ENCODE peak calls at places on chromosomes 6 and 20, in seven cellular contexts. W, Z, G, I, E, D and T are unnamed samples.

GRCh38 chr6:15510121-15510520 is 152.7 kb downstream of the DTNBP1 start:
- DNase-seq in W (no peak), Z (no peak), G (no peak), I (no peak), E (no peak), D (no peak), T (no peak)

GRCh38 chr20:49549806-49550551 is 18.0 kb downstream of the PTGIS start:
- DNase-seq in W (no peak), Z (no peak), G (no peak), I (no peak), E (no peak), D (no peak), T (no peak)

GRCh38 chr20:20520776-20521175 is 152.9 kb downstream of the INSM1 start:
- DNase-seq in W (no peak), Z (no peak), G (no peak), I (no peak), E (peak), D (no peak), T (no peak)

GRCh38 chr6:22448311-22448711 is 121.1 kb upstream of the HDGFL1 start:
- DNase-seq in W (no peak), Z (peak), G (no peak), I (no peak), E (peak), D (peak), T (peak)

GRCh38 chr6:18634912-18635311 is 247.8 kb downstream of the RNF144B start:
- DNase-seq in W (no peak), Z (no peak), G (no peak), I (no peak), E (no peak), D (no peak), T (no peak)

GRCh38 chr20:40757087-40757486 is 68.1 kb upstream of the MAFB start:
- DNase-seq in W (no peak), Z (peak), G (no peak), I (no peak), E (no peak), D (no peak), T (no peak)

GRCh38 chr6:112562348-112563220 is 215.5 kb downstream of the RFPL4B start:
- DNase-seq in W (peak), Z (peak), G (no peak), I (no peak), E (peak), D (no peak), T (no peak)

GRCh38 chr6:4805553-4806307 is 29.5 kb downstream of the CDYL start:
- DNase-seq in W (peak), Z (no peak), G (peak), I (peak), E (peak), D (no peak), T (peak)

GRCh38 chr6:4961322-4962168 is 42.3 kb downstream of the RPP40 start:
- DNase-seq in W (no peak), Z (no peak), G (no peak), I (no peak), E (peak), D (no peak), T (no peak)

GRCh38 chr6:130557481-130558112 is 191.8 kb downstream of the TMEM200A start:
- DNase-seq in W (no peak), Z (no peak), G (no peak), I (no peak), E (no peak), D (no peak), T (no peak)

GRCh38 chr6:88548891-88549505 is 382.9 kb upstream of the CNR1 start:
- DNase-seq in W (no peak), Z (no peak), G (peak), I (no peak), E (no peak), D (no peak), T (no peak)

GRCh38 chr6:170129691-170130171 is 161.1 kb downstream of the DLL1 start:
- DNase-seq in W (peak), Z (no peak), G (peak), I (peak), E (no peak), D (no peak), T (no peak)

GRCh38 chr6:107070686-107071085 is 42.7 kb downstream of the MTRES1 start:
- DNase-seq in W (no peak), Z (no peak), G (no peak), I (no peak), E (no peak), D (no peak), T (no peak)

GRCh38 chr20:36644032-36644712 is 1.8 kb downstream of the SLA2 start:
- DNase-seq in W (no peak), Z (no peak), G (no peak), I (no peak), E (no peak), D (no peak), T (no peak)

GRCh38 chr20:62197801-62198200 is 15.0 kb downstream of the MTG2 start:
- DNase-seq in W (no peak), Z (no peak), G (no peak), I (no peak), E (no peak), D (no peak), T (no peak)

GRCh38 chr20:37293301-37293943 is 4.0 kb downstream of the MANBAL start:
- DNase-seq in W (no peak), Z (no peak), G (no peak), I (no peak), E (no peak), D (no peak), T (no peak)

GRCh38 chr6:166950443-166950821 is 5.9 kb downstream of the RNASET2 start:
- DNase-seq in W (no peak), Z (no peak), G (no peak), I (no peak), E (no peak), D (no peak), T (no peak)

GRCh38 chr6:170150590-170150945 is 140.3 kb downstream of the DLL1 start:
- DNase-seq in W (no peak), Z (no peak), G (no peak), I (no peak), E (no peak), D (no peak), T (no peak)

GRCh38 chr6:15365273-15365687 is 119.4 kb downstream of the JARID2 start:
- DNase-seq in W (peak), Z (peak), G (peak), I (peak), E (peak), D (peak), T (peak)

GRCh38 chr6:7761047-7761446 is 35.1 kb downstream of the BMP6 start:
- DNase-seq in W (no peak), Z (no peak), G (no peak), I (no peak), E (peak), D (no peak), T (no peak)

GRCh38 chr6:131914234-131914633 is 36.9 kb downstream of the CCN2 start:
- DNase-seq in W (no peak), Z (peak), G (no peak), I (no peak), E (peak), D (no peak), T (peak)

GRCh38 chr6:131917318-131917717 is 33.9 kb downstream of the CCN2 start:
- DNase-seq in W (no peak), Z (peak), G (no peak), I (no peak), E (no peak), D (peak), T (no peak)

GRCh38 chr6:131916847-131917246 is 34.3 kb downstream of the CCN2 start:
- DNase-seq in W (no peak), Z (no peak), G (no peak), I (no peak), E (no peak), D (no peak), T (no peak)

GRCh38 chr6:131917763-131918649 is 33.2 kb downstream of the CCN2 start:
- DNase-seq in W (no peak), Z (no peak), G (no peak), I (no peak), E (no peak), D (no peak), T (no peak)

GRCh38 chr6:131914967-131915751 is 36.0 kb downstream of the CCN2 start:
- DNase-seq in W (peak), Z (peak), G (peak), I (peak), E (peak), D (peak), T (peak)
- H3K4me3 ChIP-seq in W (no peak), Z (no peak), G (no peak), I (no peak), E (no peak), D (no peak), T (no peak)

GRCh38 chr20:53901064-53901463 is 169.3 kb downstream of the BCAS1 start:
- DNase-seq in W (no peak), Z (peak), G (no peak), I (no peak), E (peak), D (no peak), T (peak)
- H3K4me3 ChIP-seq in W (no peak), Z (no peak), G (no peak), I (no peak), E (no peak), D (no peak), T (peak)

GRCh38 chr6:51339728-51340127 is 521.1 kb downstream of the TFAP2B start:
- DNase-seq in W (no peak), Z (no peak), G (no peak), I (no peak), E (no peak), D (no peak), T (peak)
- H3K4me3 ChIP-seq in W (no peak), Z (no peak), G (no peak), I (no peak), E (no peak), D (no peak), T (no peak)

GRCh38 chr6:10425973-10426780 is 11.3 kb upstream of the TFAP2A start:
- DNase-seq in W (no peak), Z (no peak), G (peak), I (peak), E (no peak), D (no peak), T (no peak)
- H3K4me3 ChIP-seq in W (peak), Z (peak), G (peak), I (peak), E (peak), D (peak), T (peak)

DNA sequence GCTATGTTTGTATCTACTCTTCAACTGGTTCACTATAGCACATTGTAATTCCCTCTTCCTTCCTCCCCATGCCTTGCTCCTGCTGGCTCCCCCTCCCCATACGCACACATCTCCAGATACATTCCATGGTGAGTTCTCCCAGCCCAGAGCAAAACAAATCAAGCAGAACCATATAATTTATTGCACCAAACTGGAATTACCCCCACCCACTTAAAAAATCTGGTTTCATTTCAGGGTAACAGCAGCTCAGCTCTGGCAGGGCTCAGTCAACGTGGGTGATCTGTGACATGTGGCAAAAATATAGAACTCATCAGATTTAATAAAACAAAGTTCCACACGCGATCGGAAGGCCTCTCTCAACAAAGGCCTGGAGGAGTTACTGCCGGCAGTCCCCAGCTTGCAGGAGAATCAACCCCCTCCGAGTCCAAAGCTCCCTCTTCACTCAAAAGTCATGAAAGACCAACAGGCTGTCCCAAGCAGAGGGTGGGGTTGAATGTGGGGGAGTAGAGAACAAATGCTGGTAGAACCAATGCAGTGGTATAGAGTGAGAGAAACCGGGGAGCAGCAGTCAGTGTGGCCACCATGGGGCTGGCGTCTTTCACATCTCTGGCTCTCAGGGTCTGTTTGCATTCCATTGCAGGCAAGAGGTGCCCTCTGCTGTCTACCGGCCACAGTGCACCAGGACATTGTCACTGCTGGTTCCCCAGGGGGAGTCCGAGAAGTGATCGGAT is 323.3 kb upstream of the NT5E start:
- DNase-seq in W (no peak), Z (peak), G (peak), I (peak), E (peak), D (no peak), T (no peak)
- H3K4me3 ChIP-seq in W (no peak), Z (no peak), G (no peak), I (no peak), E (no peak), D (no peak), T (no peak)

GRCh38 chr20:59718681-59719080 is 114.3 kb downstream of the PHACTR3 start:
- DNase-seq in W (no peak), Z (no peak), G (no peak), I (no peak), E (no peak), D (no peak), T (no peak)

GRCh38 chr20:59720013-59720412 is 115.7 kb downstream of the PHACTR3 start:
- DNase-seq in W (no peak), Z (no peak), G (no peak), I (no peak), E (no peak), D (no peak), T (no peak)

GRCh38 chr20:59721386-59721785 is 117.0 kb downstream of the PHACTR3 start:
- DNase-seq in W (no peak), Z (no peak), G (no peak), I (no peak), E (no peak), D (no peak), T (no peak)

GRCh38 chr20:59723108-59723500 is 118.8 kb downstream of the PHACTR3 start:
- DNase-seq in W (no peak), Z (no peak), G (no peak), I (no peak), E (no peak), D (no peak), T (no peak)

DNA sequence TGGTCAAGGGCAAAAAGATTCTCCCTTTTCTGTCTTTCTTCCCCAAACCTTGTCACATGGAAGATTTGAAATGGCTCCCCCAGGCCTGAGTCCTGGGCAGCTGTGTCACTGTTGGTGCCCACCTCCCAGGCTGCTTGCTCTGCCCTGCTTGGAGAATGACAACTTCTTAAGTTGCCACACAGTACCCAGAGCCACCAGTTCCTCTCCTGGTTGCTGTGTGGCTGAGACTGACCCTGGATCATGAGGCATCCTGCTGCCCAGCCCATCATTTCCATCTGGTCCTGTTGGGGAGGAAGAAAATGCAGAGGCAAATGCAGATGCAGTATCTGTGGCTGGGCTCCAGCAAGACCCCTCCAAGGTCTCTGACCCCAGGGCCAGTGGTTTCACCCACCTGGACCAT is 113.7 kb downstream of the PHACTR3 start:
- DNase-seq in W (no peak), Z (no peak), G (no peak), I (no peak), E (no peak), D (no peak), T (no peak)
- H3K4me3 ChIP-seq in W (no peak), Z (no peak), G (no peak), I (no peak), E (no peak), D (no peak), T (no peak)